ENCODE peak calls at places on chromosome 7, in ten cellular contexts. C is AG09319; T is amniotic stem cell; U is caudate nucleus; N is amniotic epithelial cell; Z is nephron progenitor cell; F is activated T-helper 1 cell treated with anti-CD3 and anti-CD28 coated beads, Interleukin-12 subunit alpha, Interleukin-12 subunit beta, Interleukin-2, Interleukin-4 antibody, amounts not matched to agents 30 ng/mL and 10 ng/mL and 1 ng/mL, durations not matched to agents 14 hours and 24 hours and 36 hours; S is stimulated activated CD8-positive, alpha-beta memory T cell treated with anti-CD3 and anti-CD28 coated beads, Interleukin-15, amount 100 ng/mL, for 24 hours; B is stimulated activated naive B cell treated with anti-CD40 and anti-IgM and Interleukin-4, amounts not matched to agents 10 μg/mL and 1 μg/mL and 100 μg/mL, for 72 hours; K is DMS153. L is an unnamed sample.

GRCh38 chr7:141189231-141189630 is 115.4 kb downstream of the TMEM178B start:
- DNase-seq in K (no peak), T (no peak), U (no peak), B (no peak), C (no peak), N (no peak), F (no peak), Z (no peak), S (no peak), L (peak)

GRCh38 chr7:108650487-108650886 is 80.8 kb downstream of the DNAJB9 start:
- DNase-seq in T (no peak), Z (no peak), S (no peak), B (no peak), K (no peak), U (no peak), C (no peak), N (peak), F (no peak), L (peak)

GRCh38 chr7:80795174-80795573 is 123.7 kb downstream of the SEMA3C start:
- DNase-seq in U (no peak), B (no peak), N (peak), S (no peak), C (no peak), F (no peak), K (no peak), Z (no peak), T (no peak), L (no peak)

GRCh38 chr7:55019691-55020480 is 1.1 kb downstream of the EGFR start:
- DNase-seq in Z (peak), K (no peak), B (no peak), N (no peak), F (no peak), S (no peak), U (peak), C (no peak), T (no peak), L (peak)

GRCh38 chr7:105269397-105269796 is 119.3 kb downstream of the SRPK2 start:
- DNase-seq in B (no peak), C (no peak), F (no peak), U (no peak), Z (no peak), N (no peak), K (no peak), S (no peak), T (no peak), L (no peak)

GRCh38 chr7:27631411-27631810 is 31.3 kb downstream of the HIBADH start:
- DNase-seq in B (no peak), U (no peak), F (no peak), Z (no peak), C (no peak), N (peak), T (no peak), K (no peak), S (no peak), L (no peak)

GRCh38 chr7:100602889-100603696 is 930 bp downstream of the PCOLCE start:
- DNase-seq in U (no peak), F (no peak), N (no peak), C (peak), B (no peak), S (no peak), Z (peak), K (no peak), T (peak), L (peak)

GRCh38 chr7:18117482-18117881 is 89.8 kb upstream of the PRPS1L1 start:
- DNase-seq in B (no peak), F (no peak), N (peak), S (no peak), T (peak), U (no peak), K (no peak), Z (no peak), C (no peak), L (peak)

GRCh38 chr7:151080522-151081169 is at the start of gene FASTK:
- DNase-seq in K (peak), F (peak), Z (peak), B (peak), N (peak), C (peak), S (peak), T (peak), U (peak), L (peak)

GRCh38 chr7:113657603-113658002 is 261.2 kb downstream of the PPP1R3A start:
- DNase-seq in N (no peak), C (no peak), B (no peak), U (no peak), K (no peak), F (no peak), Z (no peak), T (no peak), S (no peak), L (no peak)

GRCh38 chr7:126690848-126691751 is 561.6 kb downstream of the GRM8 start:
- DNase-seq in C (no peak), B (no peak), S (no peak), Z (no peak), U (no peak), F (no peak), T (no peak), N (no peak), K (no peak), L (no peak)

GRCh38 chr7:128865996-128866877 is 3.6 kb downstream of the ATP6V1F start:
- DNase-seq in B (no peak), U (no peak), N (no peak), Z (no peak), K (no peak), F (no peak), T (no peak), S (no peak), C (no peak), L (no peak)

GRCh38 chr7:133207687-133208086 is 45.2 kb upstream of the EXOC4 start:
- DNase-seq in K (no peak), S (no peak), Z (no peak), F (no peak), U (no peak), B (no peak), T (no peak), C (no peak), N (peak), L (peak)

L was measured in EL.